ENCODE peak calls at places on chromosome 19, in seven cellular contexts. E is bronchial epithelial cell; W is CD8-positive, alpha-beta T cell; V is tibial nerve; I is AG09309; X is GM12865; N is fibroblast of pulmonary artery. F is an unnamed sample.

GRCh38 chr19:355134-355533 is 10.5 kb upstream of the MIER2 start:
- DNase-seq in W (no peak), X (no peak), V (no peak), E (no peak), I (no peak), N (no peak), F (no peak)

GRCh38 chr19:379796-380195 is 29.2 kb downstream of the C2CD4C start:
- DNase-seq in I (no peak), N (no peak), E (no peak), V (no peak), W (no peak), X (no peak), F (no peak)

GRCh38 chr19:35040826-35041547 is 534 bp upstream of the HPN start:
- DNase-seq in X (no peak), E (no peak), I (no peak), V (peak; percentile 89), N (peak; percentile 48), W (peak; percentile 29), F (peak; percentile 94)

GRCh38 chr19:2294377-2295335 is 12.7 kb upstream of the PEAK3 start:
- DNase-seq in X (no peak), V (no peak), W (no peak), I (peak; percentile 62), N (peak; percentile 66), E (no peak), F (no peak)

GRCh38 chr19:45171211-45171623 is 6.8 kb downstream of the TRAPPC6A start:
- DNase-seq in V (no peak), W (peak; percentile 33), N (no peak), X (no peak), E (no peak), I (no peak), F (no peak)

GRCh38 chr19:51365211-51366049 is 758 bp downstream of the ETFB start:
- DNase-seq in I (no peak), N (peak; percentile 57), X (peak; percentile 36), W (peak; percentile 26), E (peak; percentile 18), V (no peak), F (no peak)

GRCh38 chr19:17184381-17184841 is 30.7 kb upstream of the USE1 start:
- DNase-seq in W (peak; percentile 66), X (no peak), N (no peak), V (no peak), I (no peak), E (no peak), F (no peak)

GRCh38 chr19:677601-678380 is 1.6 kb downstream of the FSTL3 start:
- DNase-seq in N (no peak), W (no peak), V (no peak), X (no peak), E (peak; percentile 61), I (no peak), F (no peak)

GRCh38 chr19:6238643-6239281 is 41.0 kb downstream of the MLLT1 start:
- DNase-seq in I (no peak), V (no peak), E (peak; percentile 39), N (peak; percentile 68), X (no peak), W (no peak), F (peak; percentile 70)

DNA sequence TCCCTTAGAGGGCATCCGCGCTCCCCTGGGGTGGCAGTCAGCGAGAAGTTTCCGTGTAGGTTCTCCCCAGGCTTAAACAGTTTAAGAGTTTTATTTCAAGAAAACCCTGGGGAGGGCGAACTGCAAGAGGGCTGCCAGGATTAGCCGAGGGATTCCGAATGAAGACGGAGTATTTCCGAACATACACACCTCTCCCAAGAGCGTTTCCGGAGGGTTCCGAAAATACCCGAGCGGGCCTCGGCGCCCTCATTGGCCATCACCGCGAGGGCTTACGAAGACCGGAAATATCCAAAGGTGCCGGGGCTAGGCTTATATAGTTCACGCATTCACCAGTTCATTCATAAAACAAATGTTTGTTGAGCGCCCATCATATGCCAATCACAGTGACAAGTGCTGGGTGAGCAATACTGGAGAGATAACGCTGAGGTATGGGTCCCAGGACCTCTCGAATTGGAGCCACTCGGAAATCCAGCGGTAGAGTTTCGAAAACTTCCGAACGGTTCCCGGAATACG is 440 bp upstream of the RPL28 start:
- DNase-seq in W (peak; percentile 98), V (peak; percentile 98), N (peak; percentile 95), I (peak; percentile 79), X (peak; percentile 97), E (peak; percentile 92), F (peak; percentile 93)
- H3K4me3 ChIP-seq in W (peak overlapping the region; percentile 75), V (peak overlapping the region; percentile 93), N (peak overlapping the region; percentile 99), I (peak overlapping the region; percentile 45), X (peak overlapping the region; percentile 74), E (peak overlapping the region; percentile 77), F (peak overlapping the region; percentile 91)

GRCh38 chr19:11288349-11288748 is 7.6 kb upstream of the TSPAN16 start:
- DNase-seq in N (peak; percentile 61), W (no peak), I (no peak), X (peak; percentile 33), E (peak; percentile 16), V (no peak), F (no peak)
- TF ChIP-seq CTCF in N (peak; percentile 64), W (no peak), I (peak; percentile 60), X (peak; percentile 38), E (peak; percentile 56), V (no peak), F (peak; percentile 28)

DNA sequence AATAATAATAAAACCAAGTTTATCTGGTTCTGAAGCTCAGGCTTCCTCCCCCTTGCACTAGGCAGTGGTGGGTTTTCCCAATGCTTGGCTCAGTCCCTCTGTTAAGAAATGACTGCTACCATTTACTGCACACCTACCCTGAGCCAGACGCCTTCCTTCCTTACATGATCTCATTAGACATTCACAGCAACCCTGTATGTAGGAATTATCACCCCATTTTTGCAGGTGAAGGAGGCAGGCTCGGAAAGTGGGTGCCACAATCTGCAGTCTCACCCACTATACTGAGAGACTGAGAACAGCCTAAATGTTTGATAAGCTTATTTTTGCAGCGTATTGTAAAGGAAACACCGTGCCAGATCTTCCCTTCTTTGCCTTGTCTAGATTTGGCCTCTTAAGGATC is 18.3 kb upstream of the CACNG8 start:
- DNase-seq in E (no peak), N (no peak), V (no peak), X (no peak), W (no peak), I (no peak), F (no peak)
- H3K4me3 ChIP-seq in E (no peak overlapping the region), N (no peak overlapping the region), V (no peak overlapping the region), X (no peak overlapping the region), W (no peak overlapping the region), I (no peak overlapping the region), F (no peak overlapping the region)

GRCh38 chr19:13574933-13575332 is 68.7 kb upstream of the CACNA1A start:
- DNase-seq in V (no peak), I (no peak), N (no peak), X (no peak), W (no peak), E (no peak), F (no peak)
- TF ChIP-seq CTCF in V (peak; percentile 28), I (peak; percentile 56), N (peak; percentile 32), X (peak; percentile 7), W (no peak), E (peak; percentile 1), F (no peak)

GRCh38 chr19:13040232-13040915 is 45.1 kb downstream of the NFIX start:
- DNase-seq in I (no peak), N (no peak), V (no peak), E (no peak), W (no peak), X (no peak), F (no peak)
- H3K4me3 ChIP-seq in I (no peak overlapping the region), N (no peak overlapping the region), V (no peak overlapping the region), E (no peak overlapping the region), W (no peak overlapping the region), X (no peak overlapping the region), F (no peak overlapping the region)

GRCh38 chr19:30557927-30558557 is 185.9 kb downstream of the ZNF536 start:
- DNase-seq in V (no peak), E (no peak), N (no peak), X (no peak), I (no peak), W (no peak), F (no peak)

GRCh38 chr19:30555788-30556110 is 183.6 kb downstream of the ZNF536 start:
- DNase-seq in E (no peak), I (no peak), N (no peak), V (no peak), X (no peak), W (no peak), F (no peak)

GRCh38 chr19:30555075-30555787 is 183.0 kb downstream of the ZNF536 start:
- DNase-seq in V (no peak), N (no peak), I (no peak), X (no peak), E (no peak), W (no peak), F (no peak)

GRCh38 chr19:30557212-30557611 is 185.0 kb downstream of the ZNF536 start:
- DNase-seq in I (no peak), X (no peak), E (peak; percentile 4), W (no peak), V (no peak), N (no peak), F (no peak)

GRCh38 chr19:30556230-30556711 is 184.1 kb downstream of the ZNF536 start:
- DNase-seq in E (no peak), W (no peak), I (no peak), N (no peak), V (no peak), X (no peak), F (no peak)
- TF ChIP-seq CTCF in E (no peak), W (no peak), I (no peak), N (no peak), V (no peak), X (no peak), F (no peak)

GRCh38 chr19:19271828-19272599 is 1.1 kb downstream of the TM6SF2 start:
- DNase-seq in N (no peak), E (no peak), V (no peak), I (no peak), X (no peak), W (no peak), F (no peak)
- H3K4me3 ChIP-seq in N (no peak overlapping the region), E (no peak overlapping the region), V (peak overlapping the region; percentile 37), I (peak overlapping the region; percentile 38), X (no peak overlapping the region), W (no peak overlapping the region), F (no peak overlapping the region)

DNA sequence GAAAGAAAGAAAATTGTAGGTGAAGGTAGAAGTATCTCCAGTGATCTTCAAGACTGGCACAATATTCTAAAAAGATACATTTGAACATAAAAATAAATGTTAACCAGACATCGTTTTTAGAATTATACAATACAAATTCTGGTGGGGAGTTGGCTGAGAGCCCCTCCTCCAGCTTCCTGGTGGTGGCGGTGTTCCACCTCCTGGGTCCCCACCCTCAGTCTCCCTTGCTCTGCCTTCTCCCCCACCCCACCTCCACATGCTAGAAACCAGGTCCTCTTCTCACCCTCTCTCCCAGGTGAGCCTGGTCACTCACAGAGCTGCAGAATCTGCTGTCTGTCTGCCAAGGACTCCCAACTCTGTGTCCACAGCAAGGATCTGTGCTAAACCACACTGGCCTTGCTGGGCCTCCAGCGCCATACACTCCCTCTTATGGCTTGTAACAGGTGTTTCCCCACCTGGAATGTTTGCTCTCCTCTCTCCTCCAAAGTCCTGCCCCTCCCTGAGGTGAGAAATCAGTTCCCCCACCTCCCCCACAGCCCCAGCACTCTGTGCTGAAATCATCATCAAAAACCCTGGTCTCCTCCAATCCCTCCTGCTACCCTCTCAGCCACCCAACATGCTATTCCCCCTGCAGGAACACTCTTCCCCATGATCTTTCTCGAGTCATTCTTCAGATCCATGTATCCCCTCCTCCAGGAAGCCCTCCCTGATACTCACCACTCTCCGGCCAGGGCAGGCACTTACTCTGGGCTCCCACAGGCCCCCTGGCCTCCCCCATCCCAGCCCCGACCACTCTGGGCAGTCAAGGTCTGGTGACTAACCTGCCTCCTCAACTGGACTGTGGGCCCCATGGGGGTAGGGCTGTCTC is 20.5 kb upstream of the CYP2S1 start:
- DNase-seq in X (no peak), W (no peak), V (no peak), N (no peak), E (no peak), I (no peak), F (peak; percentile 58)
- TF ChIP-seq CTCF in X (no peak), W (no peak), V (no peak), N (no peak), E (no peak), I (no peak), F (no peak)